ENCODE peak calls at places on chromosomes 7 and 10, in six cellular contexts. U is heart right ventricle, R is transverse colon, J is PC-9, C is heart left ventricle, F is neural progenitor cell. Z is an unnamed sample. For H3K9me3, the result is how much of the 10 kb centered on the place peaks cover.

GRCh38 chr10:86506499-86506898 is 15.1 kb downstream of the WAPL start:
- DNase-seq in U (no peak), R (no peak), J (no peak), C (no peak), F (no peak), Z (no peak)

GRCh38 chr10:100980327-100981110 is 6.8 kb downstream of the MRPL43 start:
- DNase-seq in U (no peak), R (peak), J (no peak), C (no peak), F (no peak), Z (no peak)

GRCh38 chr10:29838529-29838928 is 203.8 kb upstream of the SVIL start:
- DNase-seq in U (no peak), R (peak), J (no peak), C (no peak), F (no peak), Z (no peak)

GRCh38 chr10:43076876-43077420 is at the start of gene RET:
- DNase-seq in U (peak), R (peak), J (no peak), C (peak), F (peak), Z (no peak)

GRCh38 chr10:59383436-59383835 is 21.1 kb upstream of the FAM13C start:
- DNase-seq in U (no peak), R (no peak), J (no peak), C (no peak), F (peak), Z (no peak)

GRCh38 chr7:121485457-121486243 is 89.5 kb upstream of the FAM3C start:
- DNase-seq in U (peak), R (no peak), J (no peak), C (no peak), F (no peak), Z (no peak)

GRCh38 chr7:138738551-138739335 is 37.6 kb upstream of the SVOPL start:
- DNase-seq in U (peak), R (peak), J (peak), C (peak), F (peak), Z (peak)

GRCh38 chr10:15624405-15625191 is 95.1 kb downstream of the ITGA8 start:
- DNase-seq in U (no peak), R (no peak), J (no peak), C (no peak), F (no peak), Z (no peak)

GRCh38 chr10:95346715-95347401 is 56.1 kb upstream of the PDLIM1 start:
- DNase-seq in U (no peak), R (no peak), J (peak), C (no peak), F (peak), Z (no peak)

GRCh38 chr10:32332299-32332750 is 14.6 kb downstream of the EPC1 start:
- DNase-seq in U (no peak), R (peak), J (no peak), C (no peak), F (no peak), Z (no peak)

GRCh38 chr7:51139796-51140195 is 176.8 kb downstream of the COBL start:
- DNase-seq in U (no peak), R (no peak), J (peak), C (no peak), F (no peak), Z (no peak)

GRCh38 chr10:72889391-72889831 is 4.1 kb upstream of the OIT3 start:
- DNase-seq in U (no peak), R (no peak), J (no peak), C (no peak), F (no peak), Z (peak)

GRCh38 chr7:133837248-133837647 is 289.9 kb upstream of the LRGUK start:
- DNase-seq in U (no peak), R (no peak), J (no peak), C (no peak), F (no peak), Z (no peak)

GRCh38 chr7:23759556-23760391 is 49.8 kb downstream of the STK31 start:
- DNase-seq in U (no peak), R (no peak), J (peak), C (no peak), F (no peak), Z (no peak)

GRCh38 chr7:19269301-19269700 is 124.1 kb upstream of the FERD3L start:
- DNase-seq in U (no peak), R (no peak), J (no peak), C (no peak), F (no peak), Z (no peak)

GRCh38 chr7:112869111-112869774 is 79.0 kb upstream of the TMEM168 start:
- DNase-seq in U (no peak), R (peak), J (no peak), C (no peak), F (peak), Z (peak)

GRCh38 chr7:156102267-156102666 is 290.0 kb upstream of the SHH start:
- DNase-seq in U (no peak), R (no peak), J (no peak), C (no peak), F (no peak), Z (no peak)

GRCh38 chr7:104207348-104207730 is 474 bp downstream of the ORC5 start:
- DNase-seq in U (no peak), R (no peak), J (no peak), C (no peak), F (peak), Z (no peak)

GRCh38 chr7:31948041-31948440 is 122.2 kb downstream of the PDE1C start:
- DNase-seq in U (no peak), R (no peak), J (peak), C (no peak), F (no peak), Z (peak)

GRCh38 chr10:132516771-132517725 is 20.5 kb upstream of the INPP5A start:
- DNase-seq in U (peak), R (peak), J (peak), C (peak), F (peak), Z (peak)
- H3K27ac ChIP-seq in U (peak), R (peak), J (peak), C (peak), F (no peak), Z (peak)

GRCh38 chr7:158489462-158490155 is 98.0 kb downstream of the PTPRN2 start:
- DNase-seq in U (no peak), R (no peak), J (no peak), C (no peak), F (no peak), Z (no peak)

GRCh38 chr7:158490171-158490782 is 97.3 kb downstream of the PTPRN2 start:
- DNase-seq in U (no peak), R (no peak), J (no peak), C (no peak), F (no peak), Z (no peak)

GRCh38 chr7:158486919-158487318 is 100.7 kb downstream of the PTPRN2 start:
- DNase-seq in U (no peak), R (no peak), J (no peak), C (no peak), F (no peak), Z (no peak)

GRCh38 chr7:158487546-158488224 is 99.9 kb downstream of the PTPRN2 start:
- DNase-seq in U (no peak), R (no peak), J (no peak), C (no peak), F (no peak), Z (no peak)

GRCh38 chr7:158488225-158488889 is 99.3 kb downstream of the PTPRN2 start:
- DNase-seq in U (no peak), R (no peak), J (no peak), C (no peak), F (no peak), Z (no peak)
- H3K9me3 ChIP-seq in U (under half), R (under half), J (under half), C (under half), F (under half), Z (half or more)

GRCh38 chr7:46744957-46745699 is 824.1 kb upstream of the IGFBP3 start:
- DNase-seq in U (no peak), R (no peak), J (no peak), C (no peak), F (no peak), Z (no peak)
- H3K4me3 ChIP-seq in U (no peak), R (no peak), J (no peak), C (no peak), F (no peak), Z (no peak)

GRCh38 chr7:76121044-76121443 is 73.1 kb downstream of the MDH2 start:
- DNase-seq in U (no peak), R (no peak), J (no peak), C (no peak), F (peak), Z (no peak)
- H3K27ac ChIP-seq in U (no peak), R (no peak), J (no peak), C (no peak), F (no peak), Z (no peak)

GRCh38 chr10:96595741-96596140 is 8.9 kb upstream of the TM9SF3 start:
- DNase-seq in U (no peak), R (no peak), J (no peak), C (no peak), F (no peak), Z (no peak)
- H3K9me3 ChIP-seq in U (under half), R (under half), J (under half), C (under half), F (under half), Z (under half)

GRCh38 chr10:13877154-13877909 is 290.6 kb downstream of the PRPF18 start:
- DNase-seq in U (peak), R (no peak), J (no peak), C (no peak), F (no peak), Z (no peak)
- H3K4me3 ChIP-seq in U (no peak), R (no peak), J (no peak), C (no peak), F (no peak), Z (no peak)

DNA sequence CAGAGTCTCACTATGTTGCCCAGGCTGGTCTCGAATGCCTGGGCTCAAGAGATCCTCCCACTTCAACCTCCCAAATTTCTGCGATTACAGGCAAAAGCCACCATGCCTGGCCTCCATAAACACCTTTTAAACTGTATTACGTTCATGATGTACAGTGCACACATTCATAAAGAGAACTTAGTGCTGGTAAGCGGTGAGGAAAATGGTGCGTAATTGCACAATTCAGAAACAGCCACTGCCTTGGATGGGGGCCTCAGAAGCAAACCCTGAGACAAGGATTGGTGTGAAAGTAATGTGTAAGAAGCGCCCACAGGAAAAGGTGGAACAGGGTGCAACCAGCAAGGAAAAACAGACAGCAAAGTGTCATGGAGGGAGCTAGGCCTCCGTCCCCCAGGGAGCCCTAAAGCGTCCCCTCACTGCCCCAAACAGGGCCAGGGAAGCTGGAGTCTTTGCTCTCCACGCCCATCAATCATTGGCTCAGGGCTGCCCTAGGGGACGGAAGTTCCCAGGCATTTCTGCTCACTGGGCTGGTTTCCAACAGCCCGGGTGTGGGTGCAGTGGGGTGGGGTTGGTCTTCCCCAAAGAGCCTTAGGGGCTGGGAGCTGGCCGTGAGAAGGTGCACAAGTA is 9.6 kb upstream of the C10orf105 start:
- DNase-seq in U (peak), R (peak), J (peak), C (peak), F (no peak), Z (no peak)
- H3K27ac ChIP-seq in U (peak), R (peak), J (peak), C (peak), F (no peak), Z (no peak)

GRCh38 chr7:158295966-158296797 is 291.4 kb downstream of the PTPRN2 start:
- DNase-seq in U (no peak), R (no peak), J (no peak), C (no peak), F (no peak), Z (no peak)

GRCh38 chr7:158292948-158293347 is 294.7 kb downstream of the PTPRN2 start:
- DNase-seq in U (no peak), R (no peak), J (no peak), C (no peak), F (no peak), Z (no peak)

GRCh38 chr7:158300427-158300826 is 287.2 kb downstream of the PTPRN2 start:
- DNase-seq in U (no peak), R (no peak), J (no peak), C (no peak), F (no peak), Z (no peak)

GRCh38 chr7:158299607-158300006 is 288.0 kb downstream of the PTPRN2 start:
- DNase-seq in U (no peak), R (no peak), J (no peak), C (no peak), F (no peak), Z (no peak)

GRCh38 chr7:158296798-158297104 is 290.9 kb downstream of the PTPRN2 start:
- DNase-seq in U (no peak), R (no peak), J (no peak), C (no peak), F (no peak), Z (no peak)
- H3K9me3 ChIP-seq in U (under half), R (under half), J (under half), C (under half), F (under half), Z (half or more)